ENCODE peak calls at places on chromosomes 1 and 21, in ten cellular contexts. I is GM23338; E is stimulated activated effector memory CD8-positive, alpha-beta T cell treated with anti-CD3 and anti-CD28 coated beads, Interleukin-12 subunit alpha, Interleukin-12 subunit beta, amount 100 ng/mL, for 72 hours; J is amniotic stem cell; D is adrenal gland; M is NCI-H748 treated with DMSO at 0.1 percent for 48 hours; O is GM12891; N is T-helper 1 cell; C is H9; Z is Calu3. H is an unnamed sample.

GRCh38 chr1:201551877-201552731 is 13.2 kb downstream of the NAV1 start:
- DNase-seq in I (no peak), E (no peak), J (peak), D (no peak), M (no peak), O (no peak), N (no peak), C (no peak), Z (peak), H (no peak)

GRCh38 chr1:1770102-1770501 is 8.2 kb downstream of the NADK start:
- DNase-seq in I (no peak), E (no peak), J (no peak), D (no peak), M (no peak), O (no peak), N (no peak), C (no peak), Z (no peak), H (no peak)

GRCh38 chr1:1287288-1288110 is 7.3 kb downstream of the SCNN1D start:
- DNase-seq in I (no peak), E (no peak), J (no peak), D (no peak), M (no peak), O (no peak), N (no peak), C (no peak), Z (no peak), H (no peak)

GRCh38 chr1:104064391-104064790 is 314.7 kb downstream of the AMY1C start:
- DNase-seq in I (no peak), E (no peak), J (no peak), D (no peak), M (no peak), O (no peak), N (no peak), C (no peak), Z (peak), H (no peak)

GRCh38 chr21:17429936-17430335 is 82.9 kb upstream of the CXADR start:
- DNase-seq in I (no peak), E (no peak), J (no peak), D (no peak), M (no peak), O (no peak), N (no peak), C (no peak), Z (no peak), H (no peak)

GRCh38 chr1:36775716-36776115 is 258.6 kb downstream of the GRIK3 start:
- DNase-seq in I (no peak), E (no peak), J (no peak), D (no peak), M (peak), O (no peak), N (no peak), C (no peak), Z (no peak), H (no peak)

GRCh38 chr1:159429074-159429861 is 2.7 kb upstream of the OR10J4 start:
- DNase-seq in I (no peak), E (no peak), J (peak), D (no peak), M (no peak), O (no peak), N (no peak), C (no peak), Z (no peak), H (no peak)

GRCh38 chr1:170864238-170864637 is 71.1 kb upstream of the MROH9 start:
- DNase-seq in I (no peak), E (no peak), J (no peak), D (peak), M (no peak), O (no peak), N (no peak), C (no peak), Z (no peak), H (no peak)

GRCh38 chr1:172431721-172432192 is 11.3 kb downstream of the C1orf105 start:
- DNase-seq in I (peak), E (no peak), J (no peak), D (no peak), M (no peak), O (no peak), N (no peak), C (peak), Z (peak), H (peak)

GRCh38 chr1:81186271-81186670 is 614.5 kb upstream of the ADGRL2 start:
- DNase-seq in I (no peak), E (no peak), J (no peak), D (no peak), M (no peak), O (no peak), N (no peak), C (no peak), Z (no peak), H (no peak)

GRCh38 chr1:103170608-103171007 is 62.3 kb upstream of the COL11A1 start:
- DNase-seq in I (no peak), E (no peak), J (no peak), D (no peak), M (no peak), O (no peak), N (no peak), C (no peak), Z (no peak), H (no peak)

GRCh38 chr1:230768903-230769570 is 21.8 kb downstream of the CAPN9 start:
- DNase-seq in I (peak), E (no peak), J (no peak), D (no peak), M (no peak), O (no peak), N (no peak), C (no peak), Z (no peak), H (peak)

GRCh38 chr1:17777330-17777729 is 22.2 kb downstream of the ACTL8 start:
- DNase-seq in I (no peak), E (no peak), J (no peak), D (no peak), M (no peak), O (no peak), N (no peak), C (no peak), Z (no peak), H (no peak)

GRCh38 chr1:7581754-7582264 is 189.3 kb upstream of the VAMP3 start:
- DNase-seq in I (no peak), E (no peak), J (no peak), D (no peak), M (no peak), O (no peak), N (no peak), C (no peak), Z (no peak), H (no peak)

GRCh38 chr1:21511579-21512522 is 2.6 kb downstream of the ALPL start:
- DNase-seq in I (no peak), E (no peak), J (peak), D (peak), M (no peak), O (no peak), N (no peak), C (no peak), Z (no peak), H (peak)

GRCh38 chr21:27722095-27722494 is 755.2 kb upstream of the ADAMTS5 start:
- DNase-seq in I (peak), E (no peak), J (no peak), D (no peak), M (no peak), O (no peak), N (no peak), C (no peak), Z (peak), H (peak)

GRCh38 chr1:7120863-7121621 is 335.8 kb downstream of the CAMTA1 start:
- DNase-seq in I (peak), E (no peak), J (no peak), D (no peak), M (no peak), O (no peak), N (no peak), C (no peak), Z (no peak), H (no peak)

GRCh38 chr1:27726173-27726793 is 522 bp downstream of the FAM76A start:
- DNase-seq in I (peak), E (peak), J (no peak), D (peak), M (no peak), O (peak), N (peak), C (peak), Z (peak), H (peak)

GRCh38 chr1:15323989-15324866 is 77.2 kb downstream of the FHAD1 start:
- DNase-seq in I (peak), E (no peak), J (no peak), D (no peak), M (no peak), O (no peak), N (no peak), C (no peak), Z (no peak), H (peak)

GRCh38 chr1:163410073-163410522 is 88.3 kb downstream of the NUF2 start:
- DNase-seq in I (peak), E (no peak), J (peak), D (peak), M (peak), O (no peak), N (no peak), C (peak), Z (peak), H (peak)

GRCh38 chr1:231807498-231807897 is 180.9 kb downstream of the DISC1 start:
- DNase-seq in I (no peak), E (no peak), J (no peak), D (no peak), M (no peak), O (no peak), N (no peak), C (no peak), Z (no peak), H (no peak)

GRCh38 chr1:156160744-156161181 is 7.4 kb downstream of the SEMA4A start:
- DNase-seq in I (peak), E (peak), J (no peak), D (peak), M (peak), O (no peak), N (peak), C (peak), Z (no peak), H (peak)

GRCh38 chr1:206803221-206803730 is 31.0 kb upstream of the IL10 start:
- DNase-seq in I (no peak), E (peak), J (no peak), D (no peak), M (no peak), O (no peak), N (peak), C (no peak), Z (no peak), H (no peak)

GRCh38 chr1:154951901-154952657 is 3.8 kb downstream of the PBXIP1 start:
- DNase-seq in I (no peak), E (no peak), J (no peak), D (peak), M (no peak), O (no peak), N (peak), C (no peak), Z (no peak), H (no peak)

GRCh38 chr1:156346636-156347035 is 8.3 kb downstream of the TSACC start:
- DNase-seq in I (peak), E (no peak), J (peak), D (no peak), M (no peak), O (no peak), N (no peak), C (no peak), Z (no peak), H (no peak)

GRCh38 chr1:59185163-59185855 is 111.6 kb upstream of the FGGY start:
- DNase-seq in I (no peak), E (no peak), J (no peak), D (no peak), M (no peak), O (no peak), N (no peak), C (no peak), Z (no peak), H (no peak)

GRCh38 chr21:45522381-45522780 is 19.9 kb downstream of the SLC19A1 start:
- DNase-seq in I (no peak), E (no peak), J (no peak), D (no peak), M (no peak), O (no peak), N (no peak), C (no peak), Z (no peak), H (no peak)

GRCh38 chr21:25396135-25396711 is 211.1 kb downstream of the MRPL39 start:
- DNase-seq in I (no peak), E (peak), J (no peak), D (no peak), M (no peak), O (peak), N (no peak), C (no peak), Z (no peak), H (no peak)

GRCh38 chr1:19651141-19651737 is 7.1 kb downstream of the NBL1 start:
- DNase-seq in I (peak), E (no peak), J (no peak), D (peak), M (no peak), O (peak), N (no peak), C (peak), Z (no peak), H (peak)

GRCh38 chr1:6438047-6438525 is 13.5 kb downstream of the ESPN start:
- DNase-seq in I (peak), E (peak), J (peak), D (peak), M (peak), O (peak), N (peak), C (peak), Z (peak), H (peak)

GRCh38 chr1:235468970-235469369 is 35.3 kb downstream of the B3GALNT2 start:
- DNase-seq in I (no peak), E (no peak), J (no peak), D (no peak), M (no peak), O (no peak), N (no peak), C (no peak), Z (peak), H (no peak)

GRCh38 chr21:44360174-44360573 is 6.8 kb downstream of the TRPM2 start:
- DNase-seq in I (no peak), E (no peak), J (no peak), D (no peak), M (no peak), O (no peak), N (no peak), C (no peak), Z (no peak), H (no peak)

GRCh38 chr1:167517535-167518330 is 596 bp downstream of the CD247 start:
- DNase-seq in I (no peak), E (peak), J (no peak), D (peak), M (no peak), O (no peak), N (peak), C (no peak), Z (no peak), H (no peak)

GRCh38 chr1:225658041-225658440 is 5.1 kb upstream of the ENAH start:
- DNase-seq in I (no peak), E (no peak), J (no peak), D (no peak), M (no peak), O (no peak), N (no peak), C (no peak), Z (no peak), H (no peak)